ENCODE peak calls at places on chromosomes 16 and 17, in seven cellular contexts. P is mesendoderm, L is H1, S is H9, N is IMR-90, K is trophoblast cell, F is mesenchymal stem cell. U is an unnamed sample.

GRCh38 chr16:85479972-85480726 is 133.0 kb upstream of the GSE1 start:
- DNase-seq in S (peak; percentile 67), L (no peak), N (no peak), F (no peak), P (peak; percentile 36), K (peak; percentile 53), U (no peak)

GRCh38 chr17:59391026-59391425 is 59.6 kb downstream of the YPEL2 start:
- DNase-seq in K (peak; percentile 31), P (no peak), N (no peak), S (no peak), F (no peak), L (no peak), U (no peak)

GRCh38 chr16:69691980-69692911 is 34.1 kb downstream of the NQO1 start:
- DNase-seq in K (no peak), P (no peak), S (no peak), L (no peak), F (peak; percentile 73), N (peak; percentile 73), U (no peak)

GRCh38 chr17:40545660-40546059 is 19.6 kb downstream of the CCR7 start:
- DNase-seq in K (no peak), N (no peak), S (peak; percentile 27), L (no peak), F (no peak), P (no peak), U (no peak)

GRCh38 chr17:50779747-50780363 is 12.5 kb upstream of the ANKRD40CL start:
- DNase-seq in L (no peak), P (no peak), F (no peak), K (no peak), N (no peak), S (no peak), U (no peak)

GRCh38 chr17:10021239-10021638 is 116.2 kb upstream of the RCVRN start:
- DNase-seq in L (no peak), N (peak; percentile 20), F (peak; percentile 73), K (peak; percentile 38), S (no peak), P (no peak), U (no peak)

GRCh38 chr17:20302191-20302917 is 165.0 kb downstream of the LGALS9B start:
- DNase-seq in K (no peak), L (no peak), P (no peak), S (no peak), N (peak; percentile 4), F (no peak), U (no peak)

GRCh38 chr16:22050963-22051362 is 41.4 kb upstream of the VWA3A start:
- DNase-seq in P (no peak), F (no peak), S (no peak), L (no peak), N (no peak), K (peak; percentile 41), U (no peak)

GRCh38 chr16:2686912-2687507 is 4.7 kb downstream of the KCTD5 start:
- DNase-seq in F (no peak), S (no peak), K (no peak), P (no peak), L (no peak), N (no peak), U (no peak)

GRCh38 chr16:64159986-64160385 is 961.9 kb downstream of the CDH11 start:
- DNase-seq in F (no peak), S (no peak), K (no peak), N (no peak), P (no peak), L (no peak), U (no peak)

GRCh38 chr17:60888812-60889709 is 211.4 kb downstream of the BCAS3 start:
- DNase-seq in P (no peak), F (no peak), S (no peak), N (peak; percentile 35), K (no peak), L (no peak), U (no peak)

GRCh38 chr16:667113-667779 is 686 bp upstream of the RHOT2 start:
- DNase-seq in K (no peak), S (no peak), F (no peak), P (no peak), L (no peak), N (no peak), U (no peak)

GRCh38 chr16:666572-666971 is 1.4 kb upstream of the RHOT2 start:
- DNase-seq in K (no peak), L (no peak), P (no peak), F (no peak), N (no peak), S (no peak), U (no peak)

GRCh38 chr16:669666-670065 is 1.7 kb downstream of the RHOT2 start:
- DNase-seq in S (no peak), L (no peak), F (no peak), N (no peak), K (no peak), P (no peak), U (no peak)

GRCh38 chr16:667780-668518 is at the start of gene RHOT2:
- DNase-seq in N (peak; percentile 85), F (peak; percentile 88), L (peak; percentile 47), P (peak; percentile 95), K (peak; percentile 92), S (peak; percentile 93), U (peak; percentile 89)

DNA sequence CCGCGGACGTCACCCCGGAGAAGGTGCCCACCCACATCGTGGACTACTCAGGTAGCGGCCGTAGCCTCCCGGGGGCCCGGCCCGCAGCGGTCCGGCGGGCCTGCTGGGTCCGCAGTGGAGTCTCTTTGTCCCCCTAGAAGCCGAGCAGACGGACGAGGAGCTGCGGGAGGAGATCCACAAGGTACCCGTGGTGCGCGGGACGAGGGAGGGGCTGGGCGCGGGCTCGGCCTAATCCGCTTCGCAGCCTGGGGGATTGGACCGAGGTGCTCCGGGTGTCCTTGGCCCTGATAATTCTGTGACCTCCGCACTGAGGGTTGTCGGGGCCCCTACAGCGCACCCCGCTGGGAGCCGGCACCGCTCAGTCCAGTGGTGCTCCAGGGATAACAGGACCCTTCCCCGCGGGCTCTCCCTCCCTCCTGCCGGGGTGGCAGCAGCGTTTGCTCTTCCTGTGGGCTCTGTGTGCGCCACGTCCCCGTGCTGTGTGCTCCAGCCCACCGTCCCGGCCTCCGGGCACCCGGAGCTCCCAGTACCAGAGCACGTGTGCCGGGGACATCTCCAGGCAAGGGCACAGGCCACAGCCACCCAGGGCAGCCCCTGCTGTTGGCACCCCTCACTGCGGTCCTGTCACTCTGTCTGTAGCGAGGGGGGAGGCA is 713 bp downstream of the RHOT2 start:
- DNase-seq in S (no peak), N (no peak), K (no peak), F (no peak), L (no peak), P (no peak), U (no peak)
- H3K4ac ChIP-seq in S (no peak overlapping the region), N (peak overlapping the region; percentile 87), K (peak overlapping the region; percentile 97), F (peak overlapping the region; percentile 97), L (peak overlapping the region; percentile 85), P (peak overlapping the region; percentile 64), U (peak overlapping the region; percentile 66)

DNA sequence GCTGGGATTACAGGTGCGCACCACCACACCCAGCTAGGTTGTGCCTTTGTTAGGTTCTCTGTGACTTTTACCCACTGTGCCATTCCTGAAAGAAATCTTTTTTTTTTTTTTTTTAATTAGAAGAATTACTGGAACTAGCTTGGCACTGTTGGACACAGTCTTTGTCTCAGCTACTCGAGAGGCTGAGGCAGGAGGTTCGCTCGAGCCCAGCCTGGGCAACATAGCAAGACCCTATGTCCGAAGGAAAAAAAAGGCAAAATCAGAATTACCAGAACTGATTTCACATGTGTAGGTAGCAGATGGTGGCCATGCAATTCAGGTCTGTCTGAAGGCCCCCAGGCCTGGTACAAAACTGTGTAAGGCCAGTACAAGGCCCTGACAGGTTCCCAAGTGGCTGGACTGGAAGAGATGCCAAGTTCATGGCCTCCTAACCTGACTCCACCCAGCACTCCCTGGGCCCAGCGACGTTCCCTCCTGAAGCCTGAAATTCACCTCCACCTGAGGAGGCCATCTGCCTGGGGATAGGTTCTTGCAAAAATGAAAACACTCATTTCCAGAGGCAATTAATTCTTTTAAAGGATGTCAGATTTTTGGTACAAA is 23.0 kb downstream of the CARHSP1 start:
- DNase-seq in P (no peak), F (no peak), L (no peak), K (no peak), N (no peak), S (no peak), U (no peak)
- H2AK5ac ChIP-seq in P (no peak overlapping the region), F (no peak overlapping the region), L (peak overlapping the region; percentile 53), K (no peak overlapping the region), N (no peak overlapping the region), S (no peak overlapping the region), U (no peak overlapping the region)

GRCh38 chr16:54312502-54312991 is 26.0 kb upstream of the IRX3 start:
- DNase-seq in L (no peak), N (no peak), S (no peak), K (no peak), P (no peak), F (no peak), U (no peak)
- H3K4ac ChIP-seq in L (no peak overlapping the region), N (no peak overlapping the region), S (no peak overlapping the region), K (no peak overlapping the region), P (no peak overlapping the region), F (no peak overlapping the region), U (no peak overlapping the region)

DNA sequence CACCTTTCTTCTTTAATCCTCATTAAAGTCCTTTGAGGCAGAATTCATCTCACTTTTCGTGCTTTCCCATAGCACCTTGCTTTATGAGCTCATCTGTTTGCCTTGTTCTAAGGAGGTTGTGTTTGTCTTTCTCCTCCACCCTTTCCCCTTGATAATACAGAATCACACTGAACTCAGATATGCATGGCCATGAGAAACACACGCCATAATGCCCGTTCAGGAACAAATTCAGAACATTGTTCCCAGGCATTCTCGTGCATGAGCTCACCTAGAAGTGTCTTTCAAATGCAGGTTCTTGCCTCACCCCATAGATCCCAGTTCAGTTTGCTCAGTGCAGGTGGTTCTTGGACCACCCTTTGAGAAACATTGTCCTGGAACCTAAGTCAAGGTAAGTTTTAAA is 71.1 kb downstream of the TMEM114 start:
- DNase-seq in K (no peak), F (no peak), S (no peak), L (no peak), N (no peak), P (no peak), U (no peak)
- H2AK5ac ChIP-seq in K (no peak overlapping the region), F (no peak overlapping the region), S (no peak overlapping the region), L (no peak overlapping the region), N (no peak overlapping the region), P (no peak overlapping the region), U (no peak overlapping the region)